ENCODE peak calls at places on chromosomes 16 and 17, in five cellular contexts. One of them, this sample, is unnamed.

GRCh38 chr17:42459256-42459982 is 741 bp downstream of the ATP6V0A1 start:
- DNase-seq in heart left ventricle: no peak
- DNase-seq in BE2C: peak; percentile 51
- DNase-seq in upper lobe of right lung: peak; percentile 72
- DNase-seq in H1: no peak
- DNase-seq in this sample: peak; percentile 27

GRCh38 chr17:19534562-19535149 is 1.0 kb downstream of the SLC47A1 start:
- DNase-seq in BE2C: no peak
- DNase-seq in heart left ventricle: no peak
- DNase-seq in H1: no peak
- DNase-seq in upper lobe of right lung: peak; percentile 58
- DNase-seq in this sample: no peak

GRCh38 chr17:1834378-1835149 is 4.8 kb downstream of the RPA1 start:
- DNase-seq in H1: no peak
- DNase-seq in heart left ventricle: no peak
- DNase-seq in upper lobe of right lung: no peak
- DNase-seq in BE2C: no peak
- DNase-seq in this sample: no peak

GRCh38 chr17:40612510-40613244 is 34.9 kb downstream of the SMARCE1 start:
- DNase-seq in H1: no peak
- DNase-seq in BE2C: no peak
- DNase-seq in heart left ventricle: no peak
- DNase-seq in upper lobe of right lung: no peak
- DNase-seq in this sample: peak; percentile 86

GRCh38 chr17:73064084-73064938 is 28.2 kb downstream of the SLC39A11 start:
- DNase-seq in upper lobe of right lung: no peak
- DNase-seq in H1: no peak
- DNase-seq in heart left ventricle: no peak
- DNase-seq in BE2C: peak; percentile 65
- DNase-seq in this sample: no peak

GRCh38 chr16:50310308-50311133 is 44.2 kb downstream of the ADCY7 start:
- DNase-seq in heart left ventricle: no peak
- DNase-seq in BE2C: no peak
- DNase-seq in H1: peak; percentile 55
- DNase-seq in upper lobe of right lung: no peak
- DNase-seq in this sample: no peak

GRCh38 chr16:66326995-66327513 is 39.4 kb upstream of the CDH5 start:
- DNase-seq in upper lobe of right lung: no peak
- DNase-seq in heart left ventricle: no peak
- DNase-seq in H1: no peak
- DNase-seq in BE2C: no peak
- DNase-seq in this sample: no peak

GRCh38 chr17:16521070-16521727 is 29.2 kb upstream of the LRRC75A start:
- DNase-seq in heart left ventricle: no peak
- DNase-seq in upper lobe of right lung: no peak
- DNase-seq in H1: peak; percentile 69
- DNase-seq in BE2C: peak; percentile 55
- DNase-seq in this sample: peak; percentile 46

GRCh38 chr17:58059141-58059540 is 24.1 kb upstream of the DYNLL2 start:
- DNase-seq in heart left ventricle: no peak
- DNase-seq in BE2C: no peak
- DNase-seq in H1: no peak
- DNase-seq in upper lobe of right lung: no peak
- DNase-seq in this sample: no peak

GRCh38 chr16:66159987-66160386 is 206.5 kb upstream of the CDH5 start:
- DNase-seq in heart left ventricle: no peak
- DNase-seq in BE2C: no peak
- DNase-seq in H1: no peak
- DNase-seq in upper lobe of right lung: no peak
- DNase-seq in this sample: no peak

GRCh38 chr17:34892864-34893263 is 68.4 kb downstream of the CCT6B start:
- DNase-seq in heart left ventricle: no peak
- DNase-seq in BE2C: peak; percentile 80
- DNase-seq in upper lobe of right lung: no peak
- DNase-seq in H1: peak; percentile 77
- DNase-seq in this sample: peak; percentile 32

GRCh38 chr17:57649731-57650484 is 95.2 kb downstream of the CCDC182 start:
- DNase-seq in upper lobe of right lung: no peak
- DNase-seq in H1: peak; percentile 55
- DNase-seq in heart left ventricle: no peak
- DNase-seq in BE2C: no peak
- DNase-seq in this sample: no peak

GRCh38 chr17:62163847-62164246 is 98.8 kb upstream of the MED13 start:
- DNase-seq in BE2C: peak; percentile 29
- DNase-seq in H1: no peak
- DNase-seq in heart left ventricle: no peak
- DNase-seq in upper lobe of right lung: no peak
- DNase-seq in this sample: no peak

GRCh38 chr16:2866422-2866821 is 8.5 kb upstream of the PRSS22 start:
- DNase-seq in heart left ventricle: no peak
- DNase-seq in H1: no peak
- DNase-seq in upper lobe of right lung: no peak
- DNase-seq in BE2C: no peak
- DNase-seq in this sample: no peak

GRCh38 chr17:64420143-64420670 is 28.7 kb upstream of the MILR1 start:
- DNase-seq in upper lobe of right lung: peak; percentile 13
- DNase-seq in heart left ventricle: no peak
- DNase-seq in H1: no peak
- DNase-seq in BE2C: peak; percentile 32
- DNase-seq in this sample: peak; percentile 76

GRCh38 chr17:48492401-48493298 is 38.2 kb downstream of the HOXB1 start:
- DNase-seq in heart left ventricle: peak; percentile 87
- DNase-seq in BE2C: peak; percentile 51
- DNase-seq in H1: peak; percentile 79
- DNase-seq in upper lobe of right lung: peak; percentile 84
- DNase-seq in this sample: peak; percentile 68

GRCh38 chr16:62711797-62712196 is 675.6 kb upstream of the CDH8 start:
- DNase-seq in BE2C: peak; percentile 11
- DNase-seq in H1: peak; percentile 51
- DNase-seq in heart left ventricle: no peak
- DNase-seq in upper lobe of right lung: no peak
- DNase-seq in this sample: no peak

GRCh38 chr17:49851387-49852291 is 3.8 kb upstream of the TAC4 start:
- DNase-seq in upper lobe of right lung: peak; percentile 90
- DNase-seq in BE2C: peak; percentile 61
- DNase-seq in heart left ventricle: peak; percentile 89
- DNase-seq in H1: peak; percentile 95
- DNase-seq in this sample: peak; percentile 75

GRCh38 chr16:57341441-57342303 is 16.9 kb upstream of the CCL22 start:
- DNase-seq in upper lobe of right lung: no peak
- DNase-seq in heart left ventricle: no peak
- DNase-seq in BE2C: peak; percentile 24
- DNase-seq in H1: no peak
- DNase-seq in this sample: no peak

GRCh38 chr17:4187076-4187475 is 44.1 kb downstream of the CYB5D2 start:
- DNase-seq in H1: no peak
- DNase-seq in heart left ventricle: no peak
- DNase-seq in upper lobe of right lung: no peak
- DNase-seq in BE2C: no peak
- DNase-seq in this sample: no peak

GRCh38 chr17:74746922-74747321 is 1.5 kb upstream of the NHERF1 start:
- DNase-seq in BE2C: no peak
- DNase-seq in H1: no peak
- DNase-seq in heart left ventricle: no peak
- DNase-seq in upper lobe of right lung: no peak
- DNase-seq in this sample: no peak

GRCh38 chr16:73053379-73054130 is 5.6 kb upstream of the ZFHX3 start:
- DNase-seq in heart left ventricle: no peak
- DNase-seq in BE2C: peak; percentile 45
- DNase-seq in upper lobe of right lung: no peak
- DNase-seq in H1: no peak
- DNase-seq in this sample: no peak

GRCh38 chr16:899678-900060 is 71.1 kb downstream of the LMF1 start:
- DNase-seq in heart left ventricle: peak; percentile 48
- DNase-seq in H1: no peak
- DNase-seq in upper lobe of right lung: no peak
- DNase-seq in BE2C: no peak
- DNase-seq in this sample: no peak

GRCh38 chr16:58028168-58028455 is 2.6 kb downstream of the MMP15 start:
- DNase-seq in H1: no peak
- DNase-seq in heart left ventricle: peak; percentile 20
- DNase-seq in upper lobe of right lung: no peak
- DNase-seq in BE2C: no peak
- DNase-seq in this sample: no peak

DNA sequence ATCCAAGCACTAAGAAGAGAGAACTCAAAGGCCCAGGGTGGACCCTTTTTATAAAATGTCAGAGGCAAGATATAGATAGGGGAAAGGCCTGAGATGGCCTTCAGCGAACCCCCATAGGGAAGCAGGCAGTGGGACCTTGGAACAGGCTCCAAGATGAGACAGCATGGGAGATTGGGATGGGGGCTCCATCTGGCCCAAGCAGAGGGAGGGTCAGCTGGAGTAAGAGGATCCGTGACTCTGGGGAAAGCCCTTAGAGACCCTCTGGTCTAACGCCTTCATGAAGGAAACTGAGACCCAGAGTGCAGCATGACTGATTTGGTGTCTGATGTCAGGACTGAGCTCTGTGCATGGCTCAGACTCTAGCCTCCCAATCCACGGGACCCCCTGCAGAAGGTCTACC is 30.8 kb downstream of the C17orf100 start:
- DNase-seq in BE2C: no peak
- DNase-seq in heart left ventricle: no peak
- DNase-seq in upper lobe of right lung: no peak
- DNase-seq in H1: no peak
- DNase-seq in this sample: no peak
- H3K36me3 ChIP-seq in BE2C: no peaks in the 10 kb centered on the region
- H3K36me3 ChIP-seq in heart left ventricle: no peaks in the 10 kb centered on the region
- H3K36me3 ChIP-seq in upper lobe of right lung: no peaks in the 10 kb centered on the region
- H3K36me3 ChIP-seq in H1: no peaks in the 10 kb centered on the region
- H3K36me3 ChIP-seq in this sample: no peaks in the 10 kb centered on the region

GRCh38 chr17:29283496-29283895 is 10.5 kb downstream of the NUFIP2 start:
- DNase-seq in H1: no peak
- DNase-seq in BE2C: no peak
- DNase-seq in upper lobe of right lung: no peak
- DNase-seq in heart left ventricle: no peak
- DNase-seq in this sample: no peak
- H3K36me3 ChIP-seq in H1: peaks cover 60% of the 10 kb centered on the region
- H3K36me3 ChIP-seq in BE2C: peaks cover 73% of the 10 kb centered on the region
- H3K36me3 ChIP-seq in upper lobe of right lung: peaks cover 89% of the 10 kb centered on the region
- H3K36me3 ChIP-seq in heart left ventricle: no peaks in the 10 kb centered on the region
- H3K36me3 ChIP-seq in this sample: peaks cover 17% of the 10 kb centered on the region

DNA sequence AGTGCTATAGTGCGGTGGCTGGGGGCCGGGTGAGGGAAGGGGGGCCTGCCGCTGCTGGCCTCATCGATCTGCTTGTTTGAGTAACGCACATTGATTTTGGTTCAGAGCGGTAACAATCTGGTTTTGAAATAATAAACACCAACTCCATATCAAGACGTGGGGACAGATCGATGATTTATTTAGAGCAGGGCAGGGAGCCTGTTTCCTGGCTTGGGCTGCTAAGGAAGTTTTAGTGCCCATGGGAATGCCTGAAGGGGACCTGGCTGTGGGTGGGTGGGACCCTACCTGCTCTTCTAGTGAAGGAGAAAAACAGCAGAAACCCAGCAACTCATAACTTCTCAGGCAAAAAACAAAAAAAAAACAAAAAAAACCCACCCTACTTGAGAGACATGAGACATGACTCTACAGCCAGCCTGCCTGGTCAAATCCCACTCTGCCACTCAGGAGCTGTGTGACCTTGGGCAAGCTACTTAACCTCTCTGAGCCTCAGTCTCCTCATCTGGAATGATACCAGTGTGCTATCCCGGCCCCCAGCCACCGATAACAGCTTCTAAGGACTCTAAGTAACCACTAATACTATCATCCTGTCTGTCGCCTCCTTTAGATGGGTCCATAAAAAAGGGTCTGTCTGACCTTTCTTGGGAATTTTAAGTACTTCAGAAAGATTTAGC is 66.0 kb downstream of the PIPOX start:
- DNase-seq in heart left ventricle: no peak
- DNase-seq in upper lobe of right lung: no peak
- DNase-seq in BE2C: no peak
- DNase-seq in H1: no peak
- DNase-seq in this sample: no peak
- H3K36me3 ChIP-seq in heart left ventricle: no peaks in the 10 kb centered on the region
- H3K36me3 ChIP-seq in upper lobe of right lung: peaks cover 72% of the 10 kb centered on the region
- H3K36me3 ChIP-seq in BE2C: no peaks in the 10 kb centered on the region
- H3K36me3 ChIP-seq in H1: peaks cover 4% of the 10 kb centered on the region
- H3K36me3 ChIP-seq in this sample: peaks cover 17% of the 10 kb centered on the region

DNA sequence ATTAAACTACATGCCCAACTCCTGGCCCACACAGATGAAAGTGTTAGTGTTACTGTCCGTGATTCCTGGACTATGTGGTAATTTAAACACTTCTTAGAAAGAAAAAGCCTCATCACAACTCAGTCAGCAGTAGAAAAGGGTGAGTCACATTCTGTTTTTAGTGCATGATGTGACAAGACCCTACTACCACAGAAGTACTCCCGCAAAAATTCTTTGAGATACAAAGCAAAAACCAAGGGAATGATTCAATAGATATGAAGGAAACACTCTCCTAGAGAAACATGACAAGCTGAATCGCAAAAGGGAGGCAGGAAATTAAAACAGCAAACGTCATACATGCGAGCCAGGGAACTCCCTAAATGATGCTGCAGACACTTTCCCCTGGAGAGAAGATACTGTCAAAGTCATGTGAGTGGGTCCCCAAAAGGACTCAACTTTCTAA is 14.4 kb downstream of the SNN start:
- DNase-seq in H1: no peak
- DNase-seq in upper lobe of right lung: no peak
- DNase-seq in BE2C: no peak
- DNase-seq in heart left ventricle: no peak
- DNase-seq in this sample: no peak
- H3K36me3 ChIP-seq in H1: peaks cover 10% of the 10 kb centered on the region
- H3K36me3 ChIP-seq in upper lobe of right lung: peaks cover 96% of the 10 kb centered on the region
- H3K36me3 ChIP-seq in BE2C: peaks cover 9% of the 10 kb centered on the region
- H3K36me3 ChIP-seq in heart left ventricle: no peaks in the 10 kb centered on the region
- H3K36me3 ChIP-seq in this sample: peaks cover 10% of the 10 kb centered on the region

GRCh38 chr16:84588991-84589390 is 28.9 kb downstream of the COTL1 start:
- DNase-seq in BE2C: no peak
- DNase-seq in upper lobe of right lung: no peak
- DNase-seq in heart left ventricle: no peak
- DNase-seq in H1: no peak
- DNase-seq in this sample: no peak
- H3K36me3 ChIP-seq in BE2C: no peaks in the 10 kb centered on the region
- H3K36me3 ChIP-seq in upper lobe of right lung: peaks cover 13% of the 10 kb centered on the region
- H3K36me3 ChIP-seq in heart left ventricle: no peaks in the 10 kb centered on the region
- H3K36me3 ChIP-seq in H1: no peaks in the 10 kb centered on the region
- H3K36me3 ChIP-seq in this sample: peaks cover 6% of the 10 kb centered on the region